ENCODE peak calls at places on chromosomes 6 and 20, in five cellular contexts. S, R, G, X and T are unnamed samples.

GRCh38 chr20:47535088-47535487 is 33.4 kb downstream of the NCOA3 start:
- DNase-seq in G (no peak), S (no peak), X (no peak), R (no peak), T (no peak)

GRCh38 chr20:23995905-23996666 is 7.5 kb upstream of the GGTLC1 start:
- DNase-seq in G (peak; percentile 52), X (no peak), S (no peak), R (no peak), T (peak; percentile 37)

GRCh38 chr6:121523628-121524027 is 88.2 kb downstream of the GJA1 start:
- DNase-seq in R (no peak), G (no peak), X (no peak), S (no peak), T (no peak)

GRCh38 chr6:137776786-137777185 is 90.3 kb upstream of the TNFAIP3 start:
- DNase-seq in S (no peak), G (no peak), R (no peak), X (no peak), T (no peak)

GRCh38 chr6:47300417-47300816 is 9.3 kb downstream of the TNFRSF21 start:
- DNase-seq in S (no peak), R (no peak), G (no peak), X (no peak), T (no peak)

GRCh38 chr20:13930246-13930645 is 60.2 kb downstream of the SEL1L2 start:
- DNase-seq in R (no peak), G (no peak), X (no peak), S (no peak), T (no peak)

GRCh38 chr6:118663993-118664985 is 12.9 kb upstream of the CEP85L start:
- DNase-seq in S (no peak), G (no peak), R (no peak), X (no peak), T (no peak)

GRCh38 chr6:149990109-149990671 is 26.4 kb downstream of the ULBP1 start:
- DNase-seq in S (peak; percentile 42), X (peak; percentile 62), G (no peak), R (no peak), T (no peak)

GRCh38 chr6:42136508-42137191 is 5.8 kb downstream of the C6orf132 start:
- DNase-seq in S (no peak), R (no peak), G (no peak), X (no peak), T (no peak)

GRCh38 chr6:53857318-53858094 is 62.7 kb downstream of the LRRC1 start:
- DNase-seq in X (no peak), G (no peak), S (no peak), R (no peak), T (no peak)

GRCh38 chr20:5364997-5365597 is 48.3 kb upstream of the PROKR2 start:
- DNase-seq in X (no peak), S (no peak), G (no peak), R (no peak), T (no peak)

GRCh38 chr20:32439132-32439829 is 81.2 kb downstream of the ASXL1 start:
- DNase-seq in R (no peak), X (no peak), G (no peak), S (no peak), T (no peak)

GRCh38 chr6:160327981-160328380 is 20.2 kb upstream of the SLC22A3 start:
- DNase-seq in R (no peak), X (no peak), S (no peak), G (no peak), T (no peak)

GRCh38 chr6:157200611-157201010 is 122.7 kb downstream of the TMEM242 start:
- DNase-seq in S (no peak), X (no peak), R (no peak), G (no peak), T (no peak)

GRCh38 chr6:16043171-16044142 is 85.4 kb upstream of the MYLIP start:
- DNase-seq in S (no peak), X (no peak), R (no peak), G (no peak), T (no peak)

GRCh38 chr6:56573142-56573541 is 69.5 kb downstream of the DST start:
- DNase-seq in R (no peak), X (no peak), S (no peak), G (no peak), T (no peak)

GRCh38 chr6:66199146-66199545 is 492.1 kb upstream of the EYS start:
- DNase-seq in G (no peak), R (no peak), X (no peak), S (no peak), T (no peak)

GRCh38 chr6:43268348-43268685 is 25.0 kb downstream of the TTBK1 start:
- DNase-seq in S (no peak), X (no peak), G (no peak), R (peak; percentile 71), T (no peak)

GRCh38 chr6:79421707-79422484 is 115.3 kb downstream of the LCA5 start:
- DNase-seq in S (no peak), R (no peak), X (no peak), G (no peak), T (no peak)

GRCh38 chr6:3392930-3393575 is 63.8 kb downstream of the SLC22A23 start:
- DNase-seq in X (peak; percentile 34), R (no peak), S (no peak), G (no peak), T (no peak)

GRCh38 chr6:43985329-43985728 is 141.9 kb downstream of the MRPL14 start:
- DNase-seq in X (peak; percentile 25), G (no peak), R (no peak), S (no peak), T (no peak)

GRCh38 chr20:40695214-40695613 is 6.2 kb upstream of the MAFB start:
- DNase-seq in R (no peak), G (no peak), X (no peak), S (no peak), T (no peak)

GRCh38 chr20:48222595-48223180 is 437.4 kb upstream of the SULF2 start:
- DNase-seq in X (no peak), G (no peak), S (no peak), R (no peak), T (no peak)

GRCh38 chr20:52004720-52005119 is 186.9 kb downstream of the ZFP64 start:
- DNase-seq in X (no peak), S (no peak), G (no peak), R (no peak), T (no peak)

GRCh38 chr6:1267790-1268762 is 43.8 kb upstream of the FOXQ1 start:
- DNase-seq in G (no peak), X (no peak), S (no peak), R (no peak), T (no peak)

DNA sequence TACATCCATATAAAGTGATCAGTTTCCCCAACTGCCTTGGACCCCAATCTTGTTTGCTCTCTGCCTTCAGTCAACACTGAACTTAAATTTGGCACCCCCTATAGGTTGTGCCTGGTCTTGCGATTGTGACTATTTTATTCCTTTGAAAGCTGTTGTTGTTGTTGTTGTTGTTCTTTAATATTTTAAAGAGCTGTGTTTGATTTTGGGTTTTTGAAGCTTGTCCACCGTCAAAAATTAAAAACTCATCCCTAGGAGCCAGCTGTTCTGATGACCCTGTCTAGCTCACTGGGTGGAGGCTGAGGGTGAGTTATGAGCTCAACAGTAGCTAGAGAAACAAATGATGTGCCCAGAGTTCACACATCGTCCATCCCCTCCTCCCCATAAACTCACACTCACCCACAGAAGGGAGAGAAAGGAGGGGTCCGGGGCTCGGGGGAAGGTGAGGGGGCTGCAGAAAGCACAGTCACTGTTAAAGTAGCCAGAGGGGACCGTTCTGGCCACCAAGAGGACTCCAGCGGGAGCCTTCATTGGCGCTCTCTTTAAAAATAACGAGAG is 4.0 kb downstream of the SIM1 start:
- DNase-seq in G (no peak), S (no peak), R (no peak), X (no peak), T (no peak)
- H3K27me3 ChIP-seq in G (peaks cover 98% of the 10 kb centered on the region), S (peaks cover 6% of the 10 kb centered on the region), R (peaks cover 70% of the 10 kb centered on the region), X (peaks cover 100% of the 10 kb centered on the region), T (peaks cover 100% of the 10 kb centered on the region)

GRCh38 chr6:170535002-170535401 is 18.1 kb downstream of the PSMB1 start:
- DNase-seq in X (no peak), S (no peak), G (no peak), R (no peak), T (no peak)
- TF ChIP-seq POLR2A in X (no peak), S (no peak), G (no peak), R (no peak), T (no peak)

GRCh38 chr6:25872804-25873203 is 1.2 kb downstream of the SLC17A3 start:
- DNase-seq in G (no peak), X (no peak), S (no peak), R (no peak), T (no peak)
- H3K27me3 ChIP-seq in G (no peaks in the 10 kb centered on the region), X (no peaks in the 10 kb centered on the region), S (no peaks in the 10 kb centered on the region), R (no peaks in the 10 kb centered on the region), T (no peaks in the 10 kb centered on the region)

GRCh38 chr6:163164175-163164900 is 250.2 kb upstream of the QKI start:
- DNase-seq in R (no peak), X (no peak), S (no peak), G (no peak), T (no peak)
- TF ChIP-seq POLR2A in R (no peak), X (no peak), S (no peak), G (no peak), T (no peak)

DNA sequence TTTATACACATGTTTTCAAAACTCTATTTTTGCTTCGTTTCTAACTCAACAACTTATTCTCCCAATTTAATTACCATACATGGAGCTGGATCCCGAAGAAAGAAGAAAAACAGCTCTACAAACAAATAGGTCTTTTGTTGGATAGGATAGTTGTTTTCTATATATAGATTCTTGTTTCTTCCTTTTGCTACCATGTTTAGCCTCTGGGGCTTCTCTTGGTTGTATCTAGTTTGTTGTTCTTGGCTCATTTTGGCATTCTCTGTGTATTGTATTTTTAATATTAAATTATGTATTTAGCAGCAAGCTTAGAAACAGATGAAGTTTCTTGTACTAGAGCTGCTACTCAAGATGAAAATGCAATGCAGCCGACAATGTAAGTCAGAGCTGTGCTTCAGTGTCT is 60.9 kb downstream of the PLCB4 start:
- DNase-seq in S (no peak), G (no peak), X (no peak), R (no peak), T (no peak)
- H3K27me3 ChIP-seq in S (no peaks in the 10 kb centered on the region), G (no peaks in the 10 kb centered on the region), X (no peaks in the 10 kb centered on the region), R (no peaks in the 10 kb centered on the region), T (no peaks in the 10 kb centered on the region)

GRCh38 chr6:12343440-12344162 is 53.4 kb downstream of the EDN1 start:
- DNase-seq in G (no peak), S (no peak), X (no peak), R (no peak), T (no peak)
- TF ChIP-seq POLR2A in G (no peak), S (no peak), X (no peak), R (no peak), T (no peak)

GRCh38 chr20:35341366-35342028 is 49.3 kb upstream of the FAM83C start:
- DNase-seq in R (no peak), X (no peak), G (no peak), S (no peak), T (no peak)
- H3K27me3 ChIP-seq in R (no peaks in the 10 kb centered on the region), X (no peaks in the 10 kb centered on the region), G (no peaks in the 10 kb centered on the region), S (no peaks in the 10 kb centered on the region), T (no peaks in the 10 kb centered on the region)